ENCODE peak calls at places on chromosomes 3 and 15, in ten cellular contexts. G is gastrocnemius medialis, K is uterus, N is A549, V is heart left ventricle, Q is IMR-90, A is right lobe of liver, X is adrenal gland, I is transverse colon, Z is GM12892. L is an unnamed sample.

GRCh38 chr15:40525855-40526254 is 39.0 kb downstream of the CCDC32 start:
- DNase-seq in N (no peak), X (no peak), G (no peak), A (no peak), K (no peak), Z (no peak), V (no peak), Q (no peak), I (no peak), L (no peak)

GRCh38 chr3:16101295-16102186 is 72.9 kb upstream of the GALNT15 start:
- DNase-seq in Q (peak; percentile 59), G (no peak), X (peak; percentile 23), N (peak; percentile 31), A (no peak), V (no peak), K (no peak), I (peak; percentile 65), Z (no peak), L (no peak)

GRCh38 chr3:29618395-29619291 is 337.8 kb downstream of the RBMS3 start:
- DNase-seq in V (no peak), I (no peak), A (no peak), K (no peak), Q (peak; percentile 22), Z (no peak), G (no peak), N (no peak), X (peak; percentile 13), L (no peak)

GRCh38 chr3:35944915-35945710 is 305.8 kb downstream of the ARPP21 start:
- DNase-seq in X (no peak), K (no peak), N (no peak), G (no peak), I (no peak), Q (peak; percentile 51), A (no peak), Z (no peak), V (no peak), L (no peak)

GRCh38 chr3:106296111-106296510 is 427.3 kb upstream of the CBLB start:
- DNase-seq in G (no peak), X (no peak), A (no peak), Z (no peak), K (no peak), I (no peak), Q (no peak), V (no peak), N (no peak), L (no peak)

GRCh38 chr3:125644036-125645025 is 49.0 kb upstream of the OSBPL11 start:
- DNase-seq in V (no peak), Z (no peak), I (peak; percentile 39), X (peak; percentile 72), N (no peak), A (peak; percentile 83), G (peak; percentile 48), K (peak; percentile 19), Q (peak; percentile 8), L (no peak)

GRCh38 chr3:16480861-16481569 is 32.5 kb downstream of the RFTN1 start:
- DNase-seq in V (no peak), N (no peak), Z (no peak), A (no peak), Q (peak; percentile 70), X (no peak), G (no peak), K (no peak), I (no peak), L (no peak)

GRCh38 chr3:45665101-45665572 is 24.1 kb upstream of the SACM1L start:
- DNase-seq in A (peak; percentile 81), Q (peak; percentile 39), K (no peak), Z (no peak), I (peak; percentile 54), G (peak; percentile 38), X (peak; percentile 69), N (peak; percentile 38), V (no peak), L (no peak)

GRCh38 chr3:107794664-107795443 is 272.1 kb downstream of the BBX start:
- DNase-seq in X (peak; percentile 7), I (no peak), A (no peak), N (no peak), V (no peak), Z (no peak), Q (peak; percentile 4), K (peak; percentile 51), G (peak; percentile 16), L (no peak)

GRCh38 chr3:172177803-172178316 is 138.5 kb downstream of the FNDC3B start:
- DNase-seq in V (no peak), K (no peak), X (no peak), G (no peak), A (no peak), N (no peak), Q (no peak), Z (no peak), I (no peak), L (no peak)
- TF ChIP-seq POLR2A in V (no peak), K (no peak), X (no peak), G (no peak), A (no peak), N (no peak), Q (no peak), Z (no peak), I (no peak), L (no peak)

GRCh38 chr15:63836579-63836978 is 2.8 kb upstream of the HERC1 start:
- DNase-seq in N (no peak), G (no peak), Q (no peak), A (no peak), V (no peak), Z (no peak), X (no peak), K (no peak), I (no peak), L (no peak)
- TF ChIP-seq POLR2A in N (no peak), G (no peak), Q (no peak), A (no peak), V (no peak), Z (no peak), X (no peak), K (no peak), I (no peak), L (no peak)

GRCh38 chr15:67521770-67522568 is 1.0 kb downstream of the C15orf61 start:
- DNase-seq in X (peak; percentile 39), N (peak; percentile 20), Q (peak; percentile 51), K (no peak), I (no peak), V (no peak), A (no peak), G (no peak), Z (no peak), L (no peak)

GRCh38 chr15:67524235-67524634 is 3.3 kb downstream of the C15orf61 start:
- DNase-seq in I (no peak), V (no peak), N (no peak), K (no peak), G (no peak), X (no peak), Z (no peak), Q (no peak), A (no peak), L (no peak)

GRCh38 chr15:67523337-67523736 is 2.4 kb downstream of the C15orf61 start:
- DNase-seq in V (no peak), G (no peak), Q (no peak), Z (no peak), I (no peak), K (no peak), X (no peak), N (no peak), A (no peak), L (no peak)

GRCh38 chr15:67520276-67520975 is 505 bp upstream of the C15orf61 start:
- DNase-seq in A (no peak), N (no peak), X (no peak), V (no peak), G (peak; percentile 35), I (no peak), K (no peak), Z (peak; percentile 18), Q (peak; percentile 7), L (no peak)

DNA sequence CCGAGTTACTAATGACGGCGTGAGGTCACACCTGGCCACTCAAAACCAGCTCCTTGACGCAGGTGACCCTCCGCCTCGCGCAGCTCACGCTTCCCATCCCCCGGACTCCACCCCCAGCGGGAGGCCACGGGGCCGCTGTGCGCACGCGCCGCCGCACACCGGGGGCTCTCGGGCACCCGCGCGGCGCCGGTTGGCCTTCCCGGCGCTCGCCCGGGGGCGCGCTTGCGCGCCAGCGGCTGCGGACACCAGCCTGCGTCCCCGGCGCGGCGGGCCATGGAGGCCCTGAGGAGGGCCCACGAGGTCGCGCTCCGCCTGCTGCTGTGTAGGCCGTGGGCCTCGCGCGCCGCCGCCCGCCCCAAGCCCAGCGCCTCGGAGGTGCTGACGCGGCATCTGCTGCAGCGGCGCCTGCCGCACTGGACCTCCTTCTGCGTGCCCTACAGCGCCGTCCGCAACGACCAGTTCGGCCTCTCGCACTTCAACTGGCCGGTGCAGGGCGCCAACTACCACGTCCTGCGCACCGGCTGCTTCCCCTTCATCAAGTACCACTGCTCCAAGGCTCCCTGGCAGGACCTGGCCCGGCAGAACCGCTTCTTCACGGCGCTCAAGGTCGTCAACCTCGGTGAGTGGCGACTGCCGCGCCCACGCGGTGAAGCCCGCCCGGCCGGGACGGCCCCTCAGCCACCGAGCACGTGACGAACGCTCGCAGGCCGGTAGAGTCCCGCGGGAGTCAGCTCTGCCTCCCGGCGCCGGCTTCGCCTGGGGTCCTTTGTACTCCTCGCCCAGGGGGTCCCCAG is at the start of gene C15orf61:
- DNase-seq in K (peak; percentile 87), V (peak; percentile 92), N (peak; percentile 97), X (peak; percentile 85), G (peak; percentile 90), I (peak; percentile 93), A (peak; percentile 94), Q (peak; percentile 75), Z (peak; percentile 85), L (peak; percentile 65)
- TF ChIP-seq POLR2A in K (peak; percentile 57), V (peak; percentile 77), N (peak; percentile 84), X (peak; percentile 82), G (peak; percentile 97), I (peak; percentile 74), A (peak; percentile 88), Q (peak; percentile 69), Z (peak; percentile 84), L (peak; percentile 57)

DNA sequence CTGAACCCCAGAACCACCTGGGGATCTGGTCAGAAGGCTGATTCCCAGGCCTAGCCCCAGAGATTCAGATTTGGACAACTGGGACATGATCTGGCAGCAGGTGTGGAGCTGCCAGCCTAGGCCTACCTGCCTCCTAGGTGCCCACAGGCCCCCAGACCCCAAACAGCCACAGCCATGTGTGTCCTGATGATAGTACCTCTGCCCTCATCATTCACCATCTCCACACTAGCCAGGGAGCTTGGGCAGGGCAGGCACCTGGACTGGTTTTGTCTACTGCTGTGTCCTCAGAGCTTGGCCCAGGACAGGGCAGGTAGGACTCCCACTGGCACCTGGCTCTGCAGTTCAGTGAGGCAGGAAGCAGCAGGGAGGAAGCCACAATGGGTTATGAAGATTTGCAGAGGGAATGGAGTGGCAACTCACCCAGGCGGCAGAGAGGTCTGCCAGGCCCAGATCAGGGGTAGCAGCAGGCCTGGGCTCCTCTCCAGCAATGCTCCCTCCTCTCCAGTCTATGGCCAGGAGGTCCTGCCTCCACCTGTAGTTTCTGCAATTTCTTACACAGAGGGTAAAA is 34.8 kb downstream of the HMCES start:
- DNase-seq in I (peak; percentile 31), A (no peak), Q (peak; percentile 9), N (no peak), X (no peak), G (no peak), K (no peak), V (no peak), Z (no peak), L (no peak)
- TF ChIP-seq POLR2A in I (peak; percentile 8), A (no peak), Q (no peak), N (no peak), X (no peak), G (no peak), K (no peak), V (no peak), Z (peak; percentile 78), L (peak; percentile 21)

GRCh38 chr3:152235709-152236298 is 32.9 kb upstream of the MBNL1 start:
- DNase-seq in Z (no peak), X (peak; percentile 32), V (no peak), K (no peak), I (no peak), N (peak; percentile 36), A (no peak), Q (peak; percentile 18), G (no peak), L (no peak)
- TF ChIP-seq POLR2A in Z (no peak), X (no peak), V (no peak), K (no peak), I (no peak), N (no peak), A (no peak), Q (no peak), G (no peak), L (no peak)

L was measured in H54.